ENCODE peak calls at places on chromosomes 12 and 14, in ten cellular contexts. F is NCI-H1092 treated with DMSO at 0.1 percent for 48 hours; W is AG09319; J is anterior cingulate cortex; E is Daoy; V is left ventricle myocardium superior; H is tibial artery; K is effector CD4-positive, alpha-beta T cell; G is NCI-H226; Y is T-helper 2 cell. X is an unnamed sample.

GRCh38 chr14:34270361-34270760 is 191.7 kb downstream of the SPTSSA start:
- DNase-seq in F (no peak), E (no peak), Y (no peak), V (no peak), G (peak; percentile 91), K (no peak), H (no peak), J (no peak), W (no peak), X (no peak)

GRCh38 chr14:101849640-101850039 is 88.1 kb downstream of the PPP2R5C start:
- DNase-seq in E (no peak), V (peak; percentile 43), W (no peak), J (no peak), G (no peak), F (no peak), K (no peak), H (no peak), Y (no peak), X (no peak)

GRCh38 chr12:24373004-24373403 is 423.5 kb upstream of the SOX5 start:
- DNase-seq in H (no peak), V (no peak), G (no peak), E (no peak), F (no peak), J (no peak), Y (no peak), W (no peak), K (no peak), X (no peak)

GRCh38 chr12:3271639-3272038 is 194.5 kb downstream of the TSPAN9 start:
- DNase-seq in G (no peak), J (no peak), V (no peak), E (no peak), Y (no peak), K (no peak), F (peak; percentile 29), H (no peak), W (no peak), X (no peak)

GRCh38 chr14:61515436-61516124 is 179.7 kb upstream of the HIF1A start:
- DNase-seq in H (no peak), Y (no peak), V (no peak), E (no peak), F (no peak), K (no peak), G (no peak), J (no peak), W (no peak), X (no peak)

GRCh38 chr14:51298895-51299294 is 58.8 kb downstream of the TMX1 start:
- DNase-seq in E (peak; percentile 64), Y (no peak), W (no peak), F (no peak), V (no peak), H (no peak), J (no peak), G (no peak), K (no peak), X (no peak)

GRCh38 chr12:118055144-118055557 is 5.8 kb downstream of the WSB2 start:
- DNase-seq in E (peak; percentile 71), F (no peak), K (peak; percentile 59), G (no peak), Y (peak; percentile 53), V (no peak), J (no peak), H (no peak), W (no peak), X (peak; percentile 84)

GRCh38 chr12:125332900-125333299 is 267.7 kb downstream of the AACS start:
- DNase-seq in Y (no peak), F (no peak), H (no peak), E (peak; percentile 14), G (no peak), K (no peak), V (no peak), W (no peak), J (no peak), X (peak; percentile 28)

GRCh38 chr14:31022386-31022785 is 3.1 kb upstream of the AP4S1 start:
- DNase-seq in Y (no peak), F (no peak), H (no peak), K (no peak), J (no peak), V (no peak), E (no peak), W (no peak), G (no peak), X (no peak)

GRCh38 chr12:2613674-2614073 is 181.1 kb upstream of the FKBP4 start:
- DNase-seq in V (no peak), K (no peak), Y (no peak), E (peak; percentile 92), W (peak; percentile 91), G (peak; percentile 92), J (no peak), F (no peak), H (peak; percentile 85), X (no peak)

GRCh38 chr12:51890511-51891171 is 2.7 kb downstream of the ANKRD33 start:
- DNase-seq in E (no peak), F (no peak), H (peak; percentile 55), V (no peak), Y (no peak), K (no peak), G (no peak), W (no peak), J (no peak), X (peak; percentile 81)

GRCh38 chr14:87131879-87132278 is 861.1 kb downstream of the GALC start:
- DNase-seq in F (no peak), V (no peak), K (no peak), J (no peak), W (no peak), E (peak; percentile 42), H (no peak), Y (no peak), G (no peak), X (no peak)

GRCh38 chr14:106276326-106277267 is 750.2 kb downstream of the TMEM121 start:
- DNase-seq in G (no peak), E (no peak), F (no peak), V (no peak), K (no peak), Y (peak; percentile 41), W (no peak), H (no peak), J (no peak), X (no peak)

GRCh38 chr12:91579516-91580263 is 397.1 kb upstream of the DCN start:
- DNase-seq in K (no peak), Y (no peak), E (no peak), F (no peak), H (no peak), V (no peak), J (no peak), G (no peak), W (no peak), X (no peak)

X was measured in lower leg skin.